ENCODE peak calls at places on chromosomes 2 and 18, in six cellular contexts. P is psoas muscle; A is mesenchymal stem cell; K is spleen; O is CD4-positive, alpha-beta memory T cell; S is NT2/D1. D is an unnamed sample. For H3K4me1, the result is how much of the 10 kb centered on the place peaks cover.

GRCh38 chr18:13463526-13463925 is 245.0 kb downstream of the LDLRAD4 start:
- DNase-seq in S (no peak), P (no peak), K (no peak), O (no peak), A (no peak), D (no peak)

GRCh38 chr2:121356058-121356640 is 71.1 kb upstream of the TFCP2L1 start:
- DNase-seq in P (no peak), O (peak), A (peak), K (no peak), S (peak), D (no peak)

GRCh38 chr2:178514664-178515063 is 34.4 kb downstream of the PLEKHA3 start:
- DNase-seq in O (peak), S (no peak), P (no peak), A (peak), K (no peak), D (no peak)

GRCh38 chr2:127149384-127149783 is 42.4 kb upstream of the BIN1 start:
- DNase-seq in O (no peak), P (no peak), A (peak), S (no peak), K (no peak), D (no peak)

GRCh38 chr2:41972179-41972578 is 75.6 kb upstream of the PKDCC start:
- DNase-seq in A (no peak), K (no peak), P (no peak), O (no peak), S (no peak), D (no peak)

GRCh38 chr2:234690569-234691225 is 193.8 kb upstream of the ARL4C start:
- DNase-seq in P (no peak), O (no peak), S (no peak), A (no peak), K (no peak), D (no peak)

GRCh38 chr2:131005229-131005935 is 87.9 kb downstream of the FAM168B start:
- DNase-seq in S (no peak), A (no peak), K (no peak), P (no peak), O (no peak), D (no peak)

GRCh38 chr2:26438926-26439325 is 37.2 kb downstream of the DRC1 start:
- DNase-seq in A (peak), P (no peak), S (no peak), O (no peak), K (no peak), D (no peak)

GRCh38 chr2:229456091-229456490 is 185.0 kb upstream of the PID1 start:
- DNase-seq in K (no peak), A (no peak), P (no peak), O (no peak), S (no peak), D (no peak)

GRCh38 chr2:16665746-16666452 is at the start of gene CYRIA:
- DNase-seq in S (no peak), O (peak), P (peak), A (peak), K (peak), D (no peak)

GRCh38 chr2:102159295-102159694 is 16.7 kb downstream of the IL1R1 start:
- DNase-seq in P (no peak), S (no peak), A (peak), O (no peak), K (no peak), D (no peak)

GRCh38 chr2:72185166-72185565 is 37.5 kb upstream of the CYP26B1 start:
- DNase-seq in S (no peak), P (no peak), K (no peak), O (no peak), A (no peak), D (no peak)

GRCh38 chr18:58394607-58395425 is 234.1 kb downstream of the ALPK2 start:
- DNase-seq in S (no peak), O (no peak), A (peak), K (no peak), P (no peak), D (no peak)

GRCh38 chr2:16148632-16149348 is 208.4 kb downstream of the MYCN start:
- DNase-seq in S (no peak), A (no peak), O (no peak), P (no peak), K (no peak), D (no peak)

GRCh38 chr2:65495250-65495649 is 62.9 kb upstream of the SPRED2 start:
- DNase-seq in A (no peak), P (no peak), O (no peak), S (no peak), K (no peak), D (no peak)

GRCh38 chr2:69381337-69381737 is 5.7 kb downstream of the GFPT1 start:
- DNase-seq in O (no peak), P (no peak), S (no peak), A (peak), K (no peak), D (no peak)

GRCh38 chr2:16747706-16748105 is 82.1 kb upstream of the CYRIA start:
- DNase-seq in S (no peak), O (no peak), P (no peak), A (no peak), K (no peak), D (no peak)

GRCh38 chr2:36695746-36696415 is 626 bp upstream of the VIT start:
- DNase-seq in K (no peak), O (no peak), P (no peak), S (no peak), A (no peak), D (no peak)

GRCh38 chr2:174775586-174775985 is 11.3 kb upstream of the CHRNA1 start:
- DNase-seq in P (no peak), K (no peak), A (no peak), O (no peak), S (no peak), D (no peak)

GRCh38 chr2:95271381-95271971 is 2.8 kb upstream of the PROM2 start:
- DNase-seq in O (no peak), K (peak), P (no peak), S (no peak), A (no peak), D (no peak)

GRCh38 chr2:42841344-42841743 is 49.0 kb upstream of the HAAO start:
- DNase-seq in A (no peak), S (no peak), O (no peak), P (no peak), K (peak), D (no peak)

GRCh38 chr2:191691016-191691725 is 13.2 kb downstream of the NABP1 start:
- DNase-seq in S (peak), P (no peak), K (no peak), A (peak), O (peak), D (no peak)

GRCh38 chr2:209662091-209662490 is 109.5 kb upstream of the UNC80 start:
- DNase-seq in A (no peak), S (no peak), K (no peak), O (no peak), P (no peak), D (no peak)

GRCh38 chr18:63249781-63250180 is 69.8 kb downstream of the BCL2 start:
- DNase-seq in A (no peak), S (no peak), O (no peak), P (no peak), K (no peak), D (no peak)
- H3K4me3 ChIP-seq in A (no peak), S (no peak), O (no peak), P (no peak), K (no peak), D (no peak)

DNA sequence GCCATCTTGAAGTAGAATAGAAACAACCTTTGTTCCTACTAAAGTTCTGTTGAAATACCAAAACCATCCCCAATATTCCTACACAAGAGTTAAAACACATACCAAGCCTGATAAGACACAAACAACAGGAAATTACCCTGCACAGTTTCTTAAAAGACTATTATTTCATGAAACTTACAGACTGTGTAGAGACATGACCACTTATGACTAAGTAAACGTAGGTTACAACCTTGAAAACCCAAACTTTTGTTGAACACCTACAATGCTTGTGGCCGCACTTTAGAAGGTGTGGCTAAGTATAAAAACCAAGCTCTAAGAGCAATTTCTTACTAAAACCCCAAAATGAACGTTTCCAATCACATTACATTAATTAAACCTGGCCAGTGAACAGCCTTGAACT is 2.0 kb downstream of the SMAD2 start:
- DNase-seq in O (no peak), S (no peak), K (no peak), P (no peak), A (no peak), D (no peak)
- H3K4me1 ChIP-seq in O (half or more), S (under half), K (under half), P (under half), A (under half), D (under half)

GRCh38 chr2:30267161-30267568 is 35.8 kb downstream of the LBH start:
- DNase-seq in K (peak), P (no peak), S (no peak), O (peak), A (no peak), D (no peak)

GRCh38 chr2:30266705-30267104 is 35.4 kb downstream of the LBH start:
- DNase-seq in O (no peak), P (no peak), A (no peak), K (peak), S (no peak), D (no peak)

GRCh38 chr2:30268296-30268871 is 37.0 kb downstream of the LBH start:
- DNase-seq in S (no peak), O (no peak), P (no peak), A (no peak), K (no peak), D (no peak)

GRCh38 chr2:30266051-30266621 is 34.8 kb downstream of the LBH start:
- DNase-seq in K (peak), O (peak), S (no peak), P (no peak), A (peak), D (no peak)

GRCh38 chr2:30267576-30267975 is 36.2 kb downstream of the LBH start:
- DNase-seq in S (no peak), O (no peak), K (no peak), P (no peak), A (no peak), D (no peak)
- H3K4me3 ChIP-seq in S (no peak), O (peak), K (no peak), P (no peak), A (no peak), D (no peak)

GRCh38 chr2:237092920-237093781 is 7.5 kb downstream of the COPS8 start:
- DNase-seq in S (no peak), A (peak), O (no peak), P (no peak), K (no peak), D (no peak)

GRCh38 chr2:237096911-237097310 is 11.2 kb downstream of the COPS8 start:
- DNase-seq in K (no peak), P (no peak), O (no peak), A (peak), S (no peak), D (no peak)

GRCh38 chr2:237097326-237097910 is 11.7 kb downstream of the COPS8 start:
- DNase-seq in P (no peak), S (no peak), A (peak), O (no peak), K (no peak), D (no peak)

GRCh38 chr2:237097911-237098702 is 12.4 kb downstream of the COPS8 start:
- DNase-seq in A (peak), S (no peak), K (no peak), O (no peak), P (no peak), D (no peak)

DNA sequence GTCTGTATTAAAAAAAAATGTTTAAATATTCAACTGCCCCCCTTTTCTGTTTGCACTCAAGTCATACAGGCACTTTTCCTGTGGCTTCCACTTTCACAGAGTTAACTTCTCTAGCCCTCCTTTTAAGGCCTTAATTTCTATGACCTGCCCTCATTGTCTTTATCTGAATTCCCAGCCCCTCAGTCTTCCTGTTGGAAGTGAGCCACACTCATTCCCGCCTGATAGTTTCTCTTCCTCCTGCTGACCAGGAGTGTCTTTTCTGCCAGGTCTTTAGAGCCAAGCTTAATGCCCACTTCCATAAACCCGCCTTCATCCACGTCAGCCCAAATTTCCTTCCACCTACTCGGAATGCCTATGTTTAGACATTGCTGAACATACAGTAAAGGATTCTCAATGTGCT is 10.5 kb downstream of the COPS8 start:
- DNase-seq in O (no peak), A (no peak), P (no peak), K (no peak), S (no peak), D (no peak)
- H3K4me1 ChIP-seq in O (under half), A (under half), P (half or more), K (under half), S (under half), D (under half)

GRCh38 chr18:55513199-55513598 is 74.8 kb downstream of the TCF4 start:
- DNase-seq in K (no peak), A (peak), O (no peak), S (no peak), P (no peak), D (no peak)

GRCh38 chr18:55510809-55511208 is 77.2 kb downstream of the TCF4 start:
- DNase-seq in A (peak), S (no peak), O (no peak), K (no peak), P (no peak), D (no peak)

GRCh38 chr18:55511277-55511676 is 76.7 kb downstream of the TCF4 start:
- DNase-seq in A (no peak), K (no peak), S (no peak), O (no peak), P (no peak), D (no peak)

GRCh38 chr18:55508637-55509036 is 79.4 kb downstream of the TCF4 start:
- DNase-seq in S (no peak), O (no peak), P (no peak), A (no peak), K (no peak), D (no peak)

DNA sequence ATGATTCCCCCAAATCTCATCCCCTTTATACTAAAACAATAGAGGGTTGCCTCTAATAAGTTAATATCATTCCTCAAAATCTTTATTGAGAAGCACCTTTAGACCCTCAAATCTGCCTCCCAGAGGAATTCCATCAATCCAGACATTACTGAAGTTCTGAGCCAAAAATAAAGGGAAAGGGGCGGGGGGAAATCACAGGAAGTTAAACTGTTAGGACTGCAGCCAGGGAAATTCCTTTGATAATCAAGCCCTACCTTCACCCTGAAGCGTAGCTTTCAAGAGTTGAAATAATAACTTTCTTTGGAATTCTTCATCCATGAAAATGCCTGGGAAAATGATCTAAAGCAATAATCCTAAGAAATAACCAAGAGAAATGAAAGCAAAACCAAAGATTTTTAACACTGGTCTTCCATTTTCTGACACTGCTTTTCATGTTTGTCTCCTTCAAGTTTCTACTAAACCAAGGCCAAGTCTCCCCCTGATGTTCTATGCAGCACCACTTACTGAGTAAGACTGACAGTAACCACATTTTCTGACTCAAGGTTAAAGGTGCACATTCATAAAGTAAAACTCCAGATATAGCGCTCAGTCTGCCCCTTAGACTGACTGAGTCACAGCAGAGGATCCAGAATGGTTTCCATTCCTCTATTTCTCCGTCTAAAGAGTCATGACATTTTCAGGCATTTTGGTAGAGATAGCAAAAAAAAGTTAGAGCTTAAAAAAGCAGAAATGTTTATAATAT is 78.2 kb downstream of the TCF4 start:
- DNase-seq in P (no peak), A (peak), S (no peak), O (no peak), K (no peak), D (no peak)
- H3K4me3 ChIP-seq in P (peak), A (peak), S (no peak), O (no peak), K (peak), D (peak)

GRCh38 chr2:207765541-207765940 is 4.2 kb downstream of the FZD5 start:
- DNase-seq in O (no peak), K (no peak), A (no peak), P (no peak), S (peak), D (no peak)
- H3K4me1 ChIP-seq in O (under half), K (under half), A (under half), P (under half), S (under half), D (under half)

DNA sequence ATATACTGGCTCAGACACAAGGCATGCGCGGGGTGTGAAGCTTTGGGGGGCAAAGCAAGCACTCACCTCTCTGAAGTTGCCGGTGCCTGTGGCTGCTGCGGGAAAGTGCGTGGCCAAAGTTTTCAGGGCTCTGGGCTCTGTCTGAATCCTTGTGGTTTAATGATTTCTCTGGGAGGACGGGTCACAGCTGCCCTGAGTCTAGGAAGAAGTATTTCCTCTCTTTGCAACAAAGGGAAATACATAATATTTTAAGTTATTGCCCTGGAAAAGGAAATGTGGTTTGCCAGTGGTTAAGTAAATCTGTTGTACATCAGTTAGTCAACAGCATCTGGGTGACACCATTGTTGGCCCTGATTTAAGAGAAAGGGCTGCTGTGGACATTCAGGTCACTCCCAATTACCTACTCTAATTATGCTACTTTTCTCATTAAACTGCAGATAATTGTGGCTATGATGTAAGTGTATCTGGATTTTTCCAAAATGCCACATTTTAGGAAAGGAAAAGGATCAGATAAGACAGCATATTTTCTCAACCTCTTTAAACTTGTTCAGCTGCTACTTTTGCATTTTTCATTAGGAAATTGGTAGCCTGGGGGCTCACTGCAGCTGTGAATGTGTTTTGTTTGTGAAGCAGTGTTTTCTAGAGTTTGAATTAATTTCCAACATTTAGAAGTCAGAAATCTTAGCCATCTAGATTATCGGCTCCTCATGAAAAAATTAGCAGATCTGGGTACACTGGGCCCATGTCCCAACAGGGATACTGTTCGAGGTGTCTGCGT is 56.5 kb upstream of the ZDBF2 start:
- DNase-seq in P (no peak), O (no peak), K (no peak), A (no peak), S (no peak), D (no peak)
- H3K4me3 ChIP-seq in P (no peak), O (no peak), K (no peak), A (peak), S (no peak), D (no peak)

D was measured in thoracic aorta.